ENCODE peak calls at places on chromosomes 11 and 22, in five cellular contexts. Z is A549, M is HepG2, G is GM12878, T is K562. Y is an unnamed sample.

GRCh38 chr11:75858042-75858441 is 43.0 kb downstream of the UVRAG start:
- DNase-seq in G (no peak), M (no peak), Z (no peak), T (no peak), Y (no peak)

GRCh38 chr11:10108901-10109665 is 184.9 kb downstream of the SBF2 start:
- DNase-seq in Z (no peak), T (no peak), G (no peak), M (no peak), Y (peak; percentile 79)

GRCh38 chr11:67700141-67700540 is 25.7 kb upstream of the ALDH3B2 start:
- DNase-seq in T (no peak), G (no peak), M (no peak), Z (no peak), Y (no peak)

GRCh38 chr11:46741600-46742484 is 22.8 kb downstream of the F2 start:
- DNase-seq in M (no peak), G (no peak), Z (no peak), T (no peak), Y (no peak)

GRCh38 chr11:3087821-3088800 is 30.9 kb upstream of the CARS1 start:
- DNase-seq in T (no peak), M (no peak), G (no peak), Z (no peak), Y (no peak)

GRCh38 chr22:48382197-48382596 is 1445.5 kb downstream of the BRD1 start:
- DNase-seq in M (no peak), G (no peak), Z (no peak), T (no peak), Y (no peak)

GRCh38 chr22:37208401-37209139 is 3.7 kb downstream of the SSTR3 start:
- DNase-seq in T (no peak), M (no peak), G (no peak), Z (no peak), Y (no peak)

GRCh38 chr22:47035443-47035881 is 273.0 kb downstream of the TBC1D22A start:
- DNase-seq in M (no peak), G (no peak), T (no peak), Z (no peak), Y (no peak)

GRCh38 chr22:37445501-37445900 is 18.2 kb upstream of the ELFN2 start:
- DNase-seq in T (no peak), Z (no peak), M (no peak), G (no peak), Y (no peak)

GRCh38 chr11:121723261-121723741 is 270.5 kb upstream of the SORL1-AS1 start:
- DNase-seq in G (no peak), Z (no peak), T (no peak), M (no peak), Y (peak; percentile 73)

GRCh38 chr11:125394306-125394705 is 101.8 kb downstream of the FEZ1 start:
- DNase-seq in M (no peak), T (no peak), G (no peak), Z (no peak), Y (no peak)

GRCh38 chr11:78372114-78372768 is 45.4 kb downstream of the GAB2 start:
- DNase-seq in Z (no peak), G (no peak), T (no peak), M (no peak), Y (no peak)

GRCh38 chr11:75560644-75561043 is 1.4 kb upstream of the SERPINH1 start:
- DNase-seq in Z (no peak), T (no peak), G (no peak), M (no peak), Y (no peak)

GRCh38 chr11:95682552-95682951 is 107.0 kb downstream of the FAM76B start:
- DNase-seq in T (no peak), M (no peak), Z (no peak), G (no peak), Y (peak; percentile 92)

GRCh38 chr11:100594320-100594719 is 92.8 kb upstream of the ARHGAP42 start:
- DNase-seq in G (no peak), T (no peak), Z (no peak), M (no peak), Y (no peak)

GRCh38 chr11:120471131-120471530 is 40.4 kb upstream of the GRIK4 start:
- DNase-seq in T (no peak), Z (no peak), G (no peak), M (no peak), Y (no peak)

GRCh38 chr11:96393753-96394348 is 4.0 kb downstream of the JRKL start:
- DNase-seq in M (peak; percentile 44), G (peak; percentile 27), T (peak; percentile 23), Z (peak; percentile 20), Y (peak; percentile 57)

GRCh38 chr11:119728226-119728626 is 774 bp downstream of the NECTIN1 start:
- DNase-seq in G (no peak), T (no peak), Z (peak; percentile 37), M (no peak), Y (peak; percentile 14)

GRCh38 chr22:31241936-31242335 is 29.8 kb downstream of the LIMK2 start:
- DNase-seq in G (no peak), M (no peak), T (no peak), Z (no peak), Y (peak; percentile 80)

GRCh38 chr11:125128450-125128849 is 17.0 kb upstream of the TMEM218 start:
- DNase-seq in G (no peak), Z (no peak), M (no peak), T (no peak), Y (no peak)

GRCh38 chr11:115716577-115717214 is 212.5 kb upstream of the CADM1 start:
- DNase-seq in Z (no peak), G (no peak), M (no peak), T (no peak), Y (no peak)
- TF ChIP-seq MYC in Z (no peak), G (no peak), M (no peak), T (no peak), Y (no peak)

GRCh38 chr11:61618991-61619390 is 38.1 kb upstream of the SYT7 start:
- DNase-seq in G (no peak), M (no peak), T (no peak), Z (no peak), Y (no peak)
- TF ChIP-seq MAX in G (no peak), M (no peak), T (no peak), Z (no peak), Y (no peak)

DNA sequence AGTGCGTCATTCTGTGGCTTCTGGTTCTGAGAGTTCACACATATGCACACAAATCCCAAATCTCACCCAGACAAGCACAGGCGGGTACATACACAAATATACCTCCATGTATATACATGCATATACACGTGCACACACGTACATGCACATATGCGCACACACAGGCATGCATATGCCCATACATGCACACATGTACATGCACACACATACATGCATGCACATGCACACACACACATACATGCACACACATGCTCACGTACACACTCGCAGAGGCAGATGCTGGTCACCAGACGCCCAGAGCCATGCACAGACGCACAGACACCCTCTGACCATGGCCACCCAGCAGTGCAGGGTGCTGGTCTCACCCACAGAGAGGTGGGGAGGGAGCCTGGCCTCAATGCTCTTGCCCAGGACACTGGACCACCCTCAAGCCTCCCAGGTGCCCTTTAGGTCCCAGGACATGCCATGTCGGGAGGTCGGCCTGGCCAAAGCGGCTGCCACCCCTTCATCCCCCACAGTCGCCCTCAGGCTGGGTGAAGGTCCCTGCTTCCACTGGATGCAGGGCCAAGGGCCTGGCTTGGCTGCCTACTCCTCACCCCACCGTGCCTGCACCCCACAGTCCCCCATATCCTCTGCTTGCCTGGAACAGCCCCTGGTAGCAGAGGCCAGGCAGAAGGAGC is 9.5 kb downstream of the DUSP8 start:
- DNase-seq in G (no peak), M (no peak), Z (no peak), T (no peak), Y (no peak)
- H3K4me1 ChIP-seq in G (no peaks in the 10 kb centered on the region), M (peaks cover 8% of the 10 kb centered on the region), Z (peaks cover 49% of the 10 kb centered on the region), T (peaks cover 67% of the 10 kb centered on the region), Y (no peaks in the 10 kb centered on the region)

GRCh38 chr11:34599406-34599901 is 21.4 kb upstream of the EHF start:
- DNase-seq in Z (peak; percentile 76), M (peak; percentile 79), T (no peak), G (no peak), Y (peak; percentile 56)
- TF ChIP-seq MYC in Z (peak; percentile 19), M (no peak), T (no peak), G (no peak), Y (no peak)

DNA sequence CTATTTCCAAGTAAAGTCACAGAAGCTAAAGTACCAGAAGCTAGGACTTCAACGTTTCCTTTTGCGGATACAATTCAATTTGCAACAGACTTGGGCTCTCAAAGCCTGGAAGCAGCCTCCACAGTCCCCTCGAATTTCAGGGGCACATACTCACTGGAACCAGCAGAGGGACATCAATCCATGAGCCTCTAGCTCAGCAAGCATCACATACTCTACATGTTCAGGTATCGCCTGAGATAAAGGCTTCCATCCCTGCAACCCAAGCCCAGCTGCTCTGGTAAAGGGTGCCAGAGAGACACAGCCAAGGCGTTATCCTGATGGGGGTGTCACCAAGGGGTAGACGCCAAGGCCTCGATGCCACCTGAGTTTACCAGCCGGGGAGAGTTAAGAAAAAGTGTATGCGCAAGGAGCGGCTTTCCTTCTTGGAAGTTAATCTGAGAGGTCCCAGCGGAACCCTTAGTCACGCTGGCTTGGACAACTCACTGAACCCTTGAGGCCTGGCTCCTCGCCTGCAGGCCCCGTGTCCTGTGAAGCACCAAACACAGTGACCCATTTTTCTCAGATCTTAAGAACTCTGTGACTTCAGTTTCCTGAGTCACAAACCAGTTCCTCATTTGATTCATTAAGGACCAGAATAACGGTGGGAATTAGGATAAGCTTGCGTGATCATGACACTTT is 13.0 kb downstream of the LTO1 start:
- DNase-seq in G (no peak), Z (peak; percentile 55), M (no peak), T (no peak), Y (no peak)
- TF ChIP-seq MAX in G (no peak), Z (no peak), M (no peak), T (no peak), Y (no peak)

DNA sequence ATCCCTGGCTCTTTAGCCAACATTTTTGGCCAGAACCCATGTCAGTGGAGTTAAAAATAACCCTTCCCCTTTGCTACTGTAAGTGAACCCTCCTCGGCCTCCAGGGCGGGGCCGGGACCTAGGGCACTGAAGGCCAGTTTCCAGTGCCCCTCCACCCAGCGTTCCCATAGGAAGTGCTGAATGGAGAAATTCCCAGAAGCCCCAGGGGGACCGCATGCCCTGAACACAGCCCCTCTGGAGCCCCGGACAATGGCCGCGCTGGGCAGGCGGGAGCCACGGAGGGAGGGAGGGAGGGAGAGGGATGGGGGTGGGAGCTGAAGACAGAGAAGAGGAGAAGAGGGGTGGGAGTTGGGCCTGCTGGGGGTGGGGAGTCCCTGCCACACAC is 11.1 kb downstream of the PDGFB start:
- DNase-seq in G (no peak), T (no peak), Z (no peak), M (no peak), Y (no peak)
- H3K4me1 ChIP-seq in G (peaks cover 29% of the 10 kb centered on the region), T (peaks cover 56% of the 10 kb centered on the region), Z (peaks cover 9% of the 10 kb centered on the region), M (peaks cover 21% of the 10 kb centered on the region), Y (peaks cover 79% of the 10 kb centered on the region)

GRCh38 chr11:32809313-32809712 is 14.9 kb upstream of the CCDC73 start:
- DNase-seq in Z (peak; percentile 66), G (no peak), T (peak; percentile 39), M (peak; percentile 45), Y (peak; percentile 80)
- TF ChIP-seq MYC in Z (no peak), G (no peak), T (no peak), M (no peak), Y (no peak)

Y was measured in endothelial cell of umbilical vein.